ENCODE peak calls at places on chromosome 3, in five cellular contexts. W is uterus; P is NCI-H2171; K is stimulated activated naive CD8-positive, alpha-beta T cell treated with anti-CD3 and anti-CD28 coated beads, Interleukin-15, amount 100 ng/mL, for 72 hours; L is MCF 10A. M is an unnamed sample.

GRCh38 chr3:18019178-18019530 is 276.7 kb upstream of the TBC1D5 start:
- DNase-seq in W (no peak), P (no peak), K (no peak), L (no peak), M (no peak)

GRCh38 chr3:139797724-139798343 is 120.1 kb upstream of the NMNAT3 start:
- DNase-seq in W (peak), P (no peak), K (no peak), L (peak), M (no peak)

GRCh38 chr3:25468866-25469319 is 40.8 kb downstream of the RARB start:
- DNase-seq in W (peak), P (no peak), K (no peak), L (no peak), M (no peak)

GRCh38 chr3:52090131-52090548 is 33.8 kb upstream of the DUSP7 start:
- DNase-seq in W (peak), P (no peak), K (no peak), L (peak), M (no peak)

GRCh38 chr3:184325715-184326114 is 11.3 kb downstream of the EIF4G1 start:
- DNase-seq in W (no peak), P (no peak), K (no peak), L (no peak), M (no peak)

GRCh38 chr3:31802981-31803380 is 178.1 kb downstream of the OSBPL10 start:
- DNase-seq in W (no peak), P (no peak), K (no peak), L (no peak), M (no peak)

GRCh38 chr3:4680881-4681300 is 187.7 kb downstream of the ITPR1 start:
- DNase-seq in W (no peak), P (no peak), K (no peak), L (no peak), M (no peak)

GRCh38 chr3:14145236-14145635 is 20.4 kb downstream of the TMEM43 start:
- DNase-seq in W (no peak), P (no peak), K (no peak), L (no peak), M (no peak)

GRCh38 chr3:124774305-124774673 is 44.0 kb downstream of the UMPS start:
- DNase-seq in W (peak), P (no peak), K (no peak), L (no peak), M (no peak)

GRCh38 chr3:163543558-163544189 is 1534.6 kb downstream of the SI start:
- DNase-seq in W (no peak), P (no peak), K (no peak), L (no peak), M (no peak)

GRCh38 chr3:9957214-9957613 is 5.0 kb upstream of the PRRT3 start:
- DNase-seq in W (no peak), P (no peak), K (no peak), L (no peak), M (no peak)

GRCh38 chr3:37813403-37813802 is 48.3 kb upstream of the CTDSPL start:
- DNase-seq in W (no peak), P (no peak), K (no peak), L (no peak), M (no peak)

GRCh38 chr3:110562621-110563020 is 509.0 kb upstream of the NECTIN3 start:
- DNase-seq in W (no peak), P (no peak), K (no peak), L (no peak), M (no peak)

GRCh38 chr3:138093721-138094120 is 21.7 kb downstream of the DZIP1L start:
- DNase-seq in W (no peak), P (no peak), K (no peak), L (no peak), M (no peak)

GRCh38 chr3:123883656-123884257 is 375 bp downstream of the MYLK start:
- DNase-seq in W (peak), P (no peak), K (no peak), L (no peak), M (no peak)

GRCh38 chr3:30693470-30694120 is 87.2 kb downstream of the TGFBR2 start:
- DNase-seq in W (no peak), P (no peak), K (no peak), L (peak), M (peak)

GRCh38 chr3:136920904-136921649 is 36.7 kb upstream of the IL20RB start:
- DNase-seq in W (no peak), P (no peak), K (no peak), L (no peak), M (no peak)

GRCh38 chr3:43231276-43232000 is 54.9 kb upstream of the SNRK start:
- DNase-seq in W (no peak), P (no peak), K (no peak), L (no peak), M (no peak)

M was measured in HepG2.